ENCODE peak calls at places on chromosomes 6 and 20, in eight cellular contexts. T is astrocyte of the spinal cord; L is AML-193; G is GM03348; Q is GM19239; I is left ventricle myocardium superior; U is activated effector memory CD4-positive, alpha-beta T cell treated with Interleukin-2 at 50 U/mL for 16 hours; N is dermis microvascular lymphatic vessel endothelial cell. H is an unnamed sample.

GRCh38 chr6:32387946-32388345 is 16.2 kb upstream of the TSBP1 start:
- DNase-seq in N (no peak), L (no peak), U (no peak), G (no peak), T (no peak), I (no peak), Q (no peak), H (no peak)

GRCh38 chr20:45963059-45964011 is 8.7 kb downstream of the ZNF335 start:
- DNase-seq in T (peak), N (peak), L (peak), Q (no peak), G (no peak), I (peak), U (no peak), H (peak)

GRCh38 chr20:35145141-35145564 is 2.0 kb downstream of the EDEM2 start:
- DNase-seq in L (peak), N (peak), U (no peak), T (peak), Q (peak), G (peak), I (no peak), H (peak)

GRCh38 chr20:21125072-21125848 is 622 bp upstream of the KIZ start:
- DNase-seq in I (peak), N (peak), L (no peak), G (peak), Q (no peak), U (no peak), T (no peak), H (peak)

GRCh38 chr20:6818033-6818808 is 50.7 kb downstream of the BMP2 start:
- DNase-seq in Q (no peak), L (no peak), I (no peak), N (no peak), G (no peak), T (no peak), U (no peak), H (no peak)

GRCh38 chr20:16775961-16776360 is 27.8 kb downstream of the OTOR start:
- DNase-seq in T (no peak), L (no peak), U (no peak), Q (no peak), G (no peak), N (no peak), I (no peak), H (no peak)

GRCh38 chr6:35283361-35283760 is 14.3 kb upstream of the DEF6 start:
- DNase-seq in Q (no peak), I (no peak), L (no peak), N (no peak), T (no peak), G (no peak), U (no peak), H (no peak)

GRCh38 chr6:16296061-16296670 is 57.8 kb downstream of the GMPR start:
- DNase-seq in U (no peak), G (no peak), T (no peak), Q (no peak), I (no peak), N (no peak), L (no peak), H (no peak)

GRCh38 chr6:82072771-82073170 is 174.8 kb downstream of the IBTK start:
- DNase-seq in U (no peak), N (no peak), G (peak), T (peak), L (no peak), I (no peak), Q (no peak), H (no peak)

H was measured in DMS53.